ENCODE peak calls at places on chromosomes 3 and 15, in eight cellular contexts. D is midbrain, V is SK-N-SH, T is hypothalamus, O is NAMALWA, A is GM19239, Q is HL-60, Y is A549. U is an unnamed sample.
A peak's percentile ranks its signal among the peaks of the same experiment; 100 is the strongest.

GRCh38 chr3:129384594-129385323 is 43.7 kb downstream of the EFCAB12 start:
- DNase-seq in D (no peak), Q (no peak), V (no peak), A (no peak), Y (no peak), T (no peak), O (peak; percentile 35), U (no peak)

GRCh38 chr15:45136378-45136764 is 6.6 kb downstream of the DUOX1 start:
- DNase-seq in A (no peak), D (no peak), Q (no peak), V (no peak), Y (no peak), T (no peak), O (peak; percentile 17), U (no peak)

GRCh38 chr3:79843180-79843579 is 75.4 kb upstream of the ROBO1 start:
- DNase-seq in A (no peak), Q (no peak), Y (no peak), D (no peak), V (no peak), O (no peak), T (no peak), U (no peak)

GRCh38 chr3:165078293-165078692 is at the start of gene SI:
- DNase-seq in T (no peak), O (no peak), V (no peak), A (no peak), Y (no peak), Q (no peak), D (no peak), U (no peak)

GRCh38 chr3:42072930-42073329 is 18.2 kb upstream of the TRAK1 start:
- DNase-seq in O (peak; percentile 73), Y (no peak), V (no peak), T (no peak), Q (no peak), D (no peak), A (no peak), U (no peak)

GRCh38 chr3:185820973-185821758 is 3.7 kb downstream of the IGF2BP2 start:
- DNase-seq in Q (no peak), T (no peak), O (peak; percentile 24), V (peak; percentile 18), Y (peak; percentile 42), D (no peak), A (no peak), U (no peak)

GRCh38 chr15:91253605-91254004 is 153.5 kb downstream of the SV2B start:
- DNase-seq in Y (no peak), O (no peak), D (no peak), A (no peak), T (no peak), Q (no peak), V (no peak), U (no peak)

GRCh38 chr15:90087454-90088154 is 14.7 kb downstream of the IDH2 start:
- DNase-seq in T (no peak), A (no peak), V (peak; percentile 77), Q (peak; percentile 35), D (no peak), Y (peak; percentile 82), O (peak; percentile 58), U (no peak)

GRCh38 chr3:58666683-58667082 is at the start of gene FAM3D:
- DNase-seq in A (no peak), Q (peak; percentile 18), O (no peak), Y (no peak), D (no peak), T (no peak), V (no peak), U (no peak)

GRCh38 chr15:85329561-85330421 is 50.6 kb upstream of the AKAP13 start:
- DNase-seq in Q (peak; percentile 56), A (peak; percentile 54), Y (peak; percentile 58), T (no peak), V (peak; percentile 48), O (peak; percentile 96), D (peak; percentile 47), U (no peak)

GRCh38 chr3:136343873-136344281 is 93.7 kb downstream of the PCCB start:
- DNase-seq in O (no peak), D (no peak), A (no peak), Y (peak; percentile 31), Q (no peak), T (no peak), V (peak; percentile 69), U (peak; percentile 67)

GRCh38 chr15:96326551-96327154 is 3.8 kb upstream of the NR2F2 start:
- DNase-seq in O (no peak), D (no peak), V (no peak), T (no peak), Q (no peak), Y (no peak), A (no peak), U (peak; percentile 81)

GRCh38 chr15:68073576-68074288 is 19.6 kb downstream of the PIAS1 start:
- DNase-seq in V (no peak), D (no peak), A (no peak), O (no peak), Y (no peak), T (no peak), Q (no peak), U (no peak)

GRCh38 chr3:61907210-61907609 is 345.8 kb downstream of the PTPRG start:
- DNase-seq in A (no peak), O (no peak), V (no peak), D (no peak), Q (no peak), Y (no peak), T (no peak), U (no peak)

GRCh38 chr3:114572364-114573062 is 278.7 kb downstream of the TIGIT start:
- DNase-seq in O (no peak), T (no peak), A (no peak), V (no peak), D (no peak), Q (no peak), Y (no peak), U (no peak)

GRCh38 chr3:59566481-59566975 is 516.7 kb upstream of the CFAP20DC start:
- DNase-seq in V (no peak), Y (no peak), O (no peak), D (no peak), T (no peak), A (peak; percentile 18), Q (no peak), U (no peak)

GRCh38 chr3:14482271-14482721 is 57.8 kb downstream of the GRIP2 start:
- DNase-seq in T (no peak), V (no peak), A (no peak), D (no peak), Y (no peak), Q (no peak), O (no peak), U (no peak)

GRCh38 chr3:188064831-188065493 is 89.0 kb upstream of the LPP start:
- DNase-seq in D (no peak), Q (no peak), Y (no peak), V (no peak), A (no peak), T (no peak), O (no peak), U (no peak)

GRCh38 chr3:48466386-48467109 is 20.0 kb downstream of the ATRIP start:
- DNase-seq in Y (no peak), T (no peak), A (no peak), O (peak; percentile 23), Q (peak; percentile 43), D (no peak), V (peak; percentile 50), U (no peak)

U was measured in HuH-7.5.